ENCODE peak calls at places on chromosomes 12 and 14, in ten cellular contexts. One of them, this sample, is unnamed.

GRCh38 chr12:33560653-33561208 is 121.1 kb upstream of the SYT10 start:
- DNase-seq in EH: no peak
- DNase-seq in GM04503: no peak
- DNase-seq in activated T-cell treated with anti-CD3 and anti-CD28 coated beads for 1 hour: no peak
- DNase-seq in activated T-helper 1 cell treated with anti-CD3 and anti-CD28 coated beads, Interleukin-2, amount 50 U/mL, for 16 hours: no peak
- DNase-seq in HS-5: no peak
- DNase-seq in CD8-positive, alpha-beta memory T cell: no peak
- DNase-seq in HFF-Myc: no peak
- DNase-seq in nephron progenitor cell: no peak
- DNase-seq in activated B cell treated with CpG ODN at 0.5 μM for 24 hours: no peak
- DNase-seq in this sample: no peak

GRCh38 chr14:53011053-53011462 is 60.2 kb upstream of the FERMT2 start:
- DNase-seq in EH: peak; percentile 99
- DNase-seq in GM04503: peak; percentile 99
- DNase-seq in activated T-cell treated with anti-CD3 and anti-CD28 coated beads for 1 hour: no peak
- DNase-seq in activated T-helper 1 cell treated with anti-CD3 and anti-CD28 coated beads, Interleukin-2, amount 50 U/mL, for 16 hours: no peak
- DNase-seq in HS-5: peak; percentile 95
- DNase-seq in CD8-positive, alpha-beta memory T cell: no peak
- DNase-seq in HFF-Myc: peak; percentile 95
- DNase-seq in nephron progenitor cell: peak; percentile 18
- DNase-seq in activated B cell treated with CpG ODN at 0.5 μM for 24 hours: no peak
- DNase-seq in this sample: no peak

GRCh38 chr14:65211341-65211987 is 109.1 kb upstream of the MAX start:
- DNase-seq in EH: peak; percentile 75
- DNase-seq in GM04503: no peak
- DNase-seq in activated T-cell treated with anti-CD3 and anti-CD28 coated beads for 1 hour: no peak
- DNase-seq in activated T-helper 1 cell treated with anti-CD3 and anti-CD28 coated beads, Interleukin-2, amount 50 U/mL, for 16 hours: no peak
- DNase-seq in HS-5: no peak
- DNase-seq in CD8-positive, alpha-beta memory T cell: no peak
- DNase-seq in HFF-Myc: no peak
- DNase-seq in nephron progenitor cell: no peak
- DNase-seq in activated B cell treated with CpG ODN at 0.5 μM for 24 hours: no peak
- DNase-seq in this sample: no peak

GRCh38 chr14:91108941-91109611 is 4.8 kb upstream of the DGLUCY start:
- DNase-seq in EH: peak; percentile 48
- DNase-seq in GM04503: no peak
- DNase-seq in activated T-cell treated with anti-CD3 and anti-CD28 coated beads for 1 hour: no peak
- DNase-seq in activated T-helper 1 cell treated with anti-CD3 and anti-CD28 coated beads, Interleukin-2, amount 50 U/mL, for 16 hours: peak; percentile 15
- DNase-seq in HS-5: no peak
- DNase-seq in CD8-positive, alpha-beta memory T cell: no peak
- DNase-seq in HFF-Myc: no peak
- DNase-seq in nephron progenitor cell: no peak
- DNase-seq in activated B cell treated with CpG ODN at 0.5 μM for 24 hours: no peak
- DNase-seq in this sample: no peak

GRCh38 chr14:83120187-83120586 is 1586.5 kb upstream of the SEL1L start:
- DNase-seq in EH: no peak
- DNase-seq in GM04503: no peak
- DNase-seq in activated T-cell treated with anti-CD3 and anti-CD28 coated beads for 1 hour: no peak
- DNase-seq in activated T-helper 1 cell treated with anti-CD3 and anti-CD28 coated beads, Interleukin-2, amount 50 U/mL, for 16 hours: no peak
- DNase-seq in HS-5: no peak
- DNase-seq in CD8-positive, alpha-beta memory T cell: no peak
- DNase-seq in HFF-Myc: no peak
- DNase-seq in nephron progenitor cell: no peak
- DNase-seq in activated B cell treated with CpG ODN at 0.5 μM for 24 hours: no peak
- DNase-seq in this sample: peak; percentile 2

GRCh38 chr12:52949413-52950331 is 754 bp downstream of the KRT18 start:
- DNase-seq in EH: peak; percentile 97
- DNase-seq in GM04503: no peak
- DNase-seq in activated T-cell treated with anti-CD3 and anti-CD28 coated beads for 1 hour: no peak
- DNase-seq in activated T-helper 1 cell treated with anti-CD3 and anti-CD28 coated beads, Interleukin-2, amount 50 U/mL, for 16 hours: no peak
- DNase-seq in HS-5: peak; percentile 86
- DNase-seq in CD8-positive, alpha-beta memory T cell: no peak
- DNase-seq in HFF-Myc: peak; percentile 94
- DNase-seq in nephron progenitor cell: peak; percentile 23
- DNase-seq in activated B cell treated with CpG ODN at 0.5 μM for 24 hours: no peak
- DNase-seq in this sample: peak; percentile 99

GRCh38 chr12:120757226-120757742 is 31.7 kb downstream of the ACADS start:
- DNase-seq in EH: no peak
- DNase-seq in GM04503: no peak
- DNase-seq in activated T-cell treated with anti-CD3 and anti-CD28 coated beads for 1 hour: no peak
- DNase-seq in activated T-helper 1 cell treated with anti-CD3 and anti-CD28 coated beads, Interleukin-2, amount 50 U/mL, for 16 hours: no peak
- DNase-seq in HS-5: no peak
- DNase-seq in CD8-positive, alpha-beta memory T cell: no peak
- DNase-seq in HFF-Myc: no peak
- DNase-seq in nephron progenitor cell: no peak
- DNase-seq in activated B cell treated with CpG ODN at 0.5 μM for 24 hours: no peak
- DNase-seq in this sample: no peak

GRCh38 chr12:32742133-32742532 is 13.6 kb downstream of the YARS2 start:
- DNase-seq in EH: no peak
- DNase-seq in GM04503: no peak
- DNase-seq in activated T-cell treated with anti-CD3 and anti-CD28 coated beads for 1 hour: no peak
- DNase-seq in activated T-helper 1 cell treated with anti-CD3 and anti-CD28 coated beads, Interleukin-2, amount 50 U/mL, for 16 hours: no peak
- DNase-seq in HS-5: no peak
- DNase-seq in CD8-positive, alpha-beta memory T cell: no peak
- DNase-seq in HFF-Myc: no peak
- DNase-seq in nephron progenitor cell: no peak
- DNase-seq in activated B cell treated with CpG ODN at 0.5 μM for 24 hours: no peak
- DNase-seq in this sample: no peak

GRCh38 chr14:95497561-95498011 is 18.9 kb downstream of the SYNE3 start:
- DNase-seq in EH: no peak
- DNase-seq in GM04503: no peak
- DNase-seq in activated T-cell treated with anti-CD3 and anti-CD28 coated beads for 1 hour: no peak
- DNase-seq in activated T-helper 1 cell treated with anti-CD3 and anti-CD28 coated beads, Interleukin-2, amount 50 U/mL, for 16 hours: no peak
- DNase-seq in HS-5: no peak
- DNase-seq in CD8-positive, alpha-beta memory T cell: no peak
- DNase-seq in HFF-Myc: no peak
- DNase-seq in nephron progenitor cell: no peak
- DNase-seq in activated B cell treated with CpG ODN at 0.5 μM for 24 hours: no peak
- DNase-seq in this sample: no peak

GRCh38 chr12:26153421-26154154 is 28.8 kb upstream of the BHLHE41 start:
- DNase-seq in EH: peak; percentile 98
- DNase-seq in GM04503: peak; percentile 85
- DNase-seq in activated T-cell treated with anti-CD3 and anti-CD28 coated beads for 1 hour: no peak
- DNase-seq in activated T-helper 1 cell treated with anti-CD3 and anti-CD28 coated beads, Interleukin-2, amount 50 U/mL, for 16 hours: no peak
- DNase-seq in HS-5: peak; percentile 91
- DNase-seq in CD8-positive, alpha-beta memory T cell: no peak
- DNase-seq in HFF-Myc: peak; percentile 65
- DNase-seq in nephron progenitor cell: no peak
- DNase-seq in activated B cell treated with CpG ODN at 0.5 μM for 24 hours: no peak
- DNase-seq in this sample: no peak

GRCh38 chr12:70383484-70383883 is 17.4 kb downstream of the KCNMB4 start:
- DNase-seq in EH: peak; percentile 45
- DNase-seq in GM04503: no peak
- DNase-seq in activated T-cell treated with anti-CD3 and anti-CD28 coated beads for 1 hour: no peak
- DNase-seq in activated T-helper 1 cell treated with anti-CD3 and anti-CD28 coated beads, Interleukin-2, amount 50 U/mL, for 16 hours: no peak
- DNase-seq in HS-5: no peak
- DNase-seq in CD8-positive, alpha-beta memory T cell: no peak
- DNase-seq in HFF-Myc: no peak
- DNase-seq in nephron progenitor cell: no peak
- DNase-seq in activated B cell treated with CpG ODN at 0.5 μM for 24 hours: no peak
- DNase-seq in this sample: no peak

GRCh38 chr12:47272412-47273190 is 192.8 kb upstream of the AMIGO2 start:
- DNase-seq in EH: peak; percentile 60
- DNase-seq in GM04503: no peak
- DNase-seq in activated T-cell treated with anti-CD3 and anti-CD28 coated beads for 1 hour: no peak
- DNase-seq in activated T-helper 1 cell treated with anti-CD3 and anti-CD28 coated beads, Interleukin-2, amount 50 U/mL, for 16 hours: no peak
- DNase-seq in HS-5: no peak
- DNase-seq in CD8-positive, alpha-beta memory T cell: no peak
- DNase-seq in HFF-Myc: no peak
- DNase-seq in nephron progenitor cell: no peak
- DNase-seq in activated B cell treated with CpG ODN at 0.5 μM for 24 hours: no peak
- DNase-seq in this sample: peak; percentile 34

GRCh38 chr14:22926316-22926715 is 2.9 kb downstream of the PRMT5 start:
- DNase-seq in EH: peak; percentile 20
- DNase-seq in GM04503: no peak
- DNase-seq in activated T-cell treated with anti-CD3 and anti-CD28 coated beads for 1 hour: no peak
- DNase-seq in activated T-helper 1 cell treated with anti-CD3 and anti-CD28 coated beads, Interleukin-2, amount 50 U/mL, for 16 hours: no peak
- DNase-seq in HS-5: no peak
- DNase-seq in CD8-positive, alpha-beta memory T cell: no peak
- DNase-seq in HFF-Myc: no peak
- DNase-seq in nephron progenitor cell: no peak
- DNase-seq in activated B cell treated with CpG ODN at 0.5 μM for 24 hours: no peak
- DNase-seq in this sample: no peak

GRCh38 chr14:35637269-35637668 is 103.3 kb downstream of the INSM2 start:
- DNase-seq in EH: no peak
- DNase-seq in GM04503: no peak
- DNase-seq in activated T-cell treated with anti-CD3 and anti-CD28 coated beads for 1 hour: no peak
- DNase-seq in activated T-helper 1 cell treated with anti-CD3 and anti-CD28 coated beads, Interleukin-2, amount 50 U/mL, for 16 hours: no peak
- DNase-seq in HS-5: no peak
- DNase-seq in CD8-positive, alpha-beta memory T cell: no peak
- DNase-seq in HFF-Myc: no peak
- DNase-seq in nephron progenitor cell: no peak
- DNase-seq in activated B cell treated with CpG ODN at 0.5 μM for 24 hours: no peak
- DNase-seq in this sample: no peak

GRCh38 chr12:64029013-64029857 is 184.7 kb downstream of the SRGAP1 start:
- DNase-seq in EH: peak; percentile 94
- DNase-seq in GM04503: peak; percentile 76
- DNase-seq in activated T-cell treated with anti-CD3 and anti-CD28 coated beads for 1 hour: no peak
- DNase-seq in activated T-helper 1 cell treated with anti-CD3 and anti-CD28 coated beads, Interleukin-2, amount 50 U/mL, for 16 hours: no peak
- DNase-seq in HS-5: no peak
- DNase-seq in CD8-positive, alpha-beta memory T cell: no peak
- DNase-seq in HFF-Myc: no peak
- DNase-seq in nephron progenitor cell: no peak
- DNase-seq in activated B cell treated with CpG ODN at 0.5 μM for 24 hours: no peak
- DNase-seq in this sample: no peak

GRCh38 chr14:100533647-100534485 is 53.4 kb downstream of the BEGAIN start:
- DNase-seq in EH: no peak
- DNase-seq in GM04503: no peak
- DNase-seq in activated T-cell treated with anti-CD3 and anti-CD28 coated beads for 1 hour: no peak
- DNase-seq in activated T-helper 1 cell treated with anti-CD3 and anti-CD28 coated beads, Interleukin-2, amount 50 U/mL, for 16 hours: no peak
- DNase-seq in HS-5: no peak
- DNase-seq in CD8-positive, alpha-beta memory T cell: no peak
- DNase-seq in HFF-Myc: no peak
- DNase-seq in nephron progenitor cell: peak; percentile 12
- DNase-seq in activated B cell treated with CpG ODN at 0.5 μM for 24 hours: peak; percentile 6
- DNase-seq in this sample: no peak

GRCh38 chr12:58833844-58834243 is 86.5 kb downstream of the LRIG3 start:
- DNase-seq in EH: no peak
- DNase-seq in GM04503: no peak
- DNase-seq in activated T-cell treated with anti-CD3 and anti-CD28 coated beads for 1 hour: no peak
- DNase-seq in activated T-helper 1 cell treated with anti-CD3 and anti-CD28 coated beads, Interleukin-2, amount 50 U/mL, for 16 hours: no peak
- DNase-seq in HS-5: no peak
- DNase-seq in CD8-positive, alpha-beta memory T cell: no peak
- DNase-seq in HFF-Myc: no peak
- DNase-seq in nephron progenitor cell: no peak
- DNase-seq in activated B cell treated with CpG ODN at 0.5 μM for 24 hours: no peak
- DNase-seq in this sample: peak; percentile 90

GRCh38 chr12:51836012-51836832 is 12.3 kb downstream of the FIGNL2 start:
- DNase-seq in EH: peak; percentile 23
- DNase-seq in GM04503: no peak
- DNase-seq in activated T-cell treated with anti-CD3 and anti-CD28 coated beads for 1 hour: no peak
- DNase-seq in activated T-helper 1 cell treated with anti-CD3 and anti-CD28 coated beads, Interleukin-2, amount 50 U/mL, for 16 hours: no peak
- DNase-seq in HS-5: no peak
- DNase-seq in CD8-positive, alpha-beta memory T cell: no peak
- DNase-seq in HFF-Myc: no peak
- DNase-seq in nephron progenitor cell: peak; percentile 61
- DNase-seq in activated B cell treated with CpG ODN at 0.5 μM for 24 hours: no peak
- DNase-seq in this sample: no peak

GRCh38 chr14:55430024-55430690 is 10.3 kb downstream of the TBPL2 start:
- DNase-seq in EH: peak; percentile 77
- DNase-seq in GM04503: no peak
- DNase-seq in activated T-cell treated with anti-CD3 and anti-CD28 coated beads for 1 hour: no peak
- DNase-seq in activated T-helper 1 cell treated with anti-CD3 and anti-CD28 coated beads, Interleukin-2, amount 50 U/mL, for 16 hours: no peak
- DNase-seq in HS-5: peak; percentile 35
- DNase-seq in CD8-positive, alpha-beta memory T cell: peak; percentile 51
- DNase-seq in HFF-Myc: peak; percentile 72
- DNase-seq in nephron progenitor cell: no peak
- DNase-seq in activated B cell treated with CpG ODN at 0.5 μM for 24 hours: no peak
- DNase-seq in this sample: peak; percentile 64

GRCh38 chr14:46571970-46572369 is 79.6 kb downstream of the RPL10L start:
- DNase-seq in EH: no peak
- DNase-seq in GM04503: no peak
- DNase-seq in activated T-cell treated with anti-CD3 and anti-CD28 coated beads for 1 hour: no peak
- DNase-seq in activated T-helper 1 cell treated with anti-CD3 and anti-CD28 coated beads, Interleukin-2, amount 50 U/mL, for 16 hours: no peak
- DNase-seq in HS-5: peak; percentile 89
- DNase-seq in CD8-positive, alpha-beta memory T cell: no peak
- DNase-seq in HFF-Myc: no peak
- DNase-seq in nephron progenitor cell: no peak
- DNase-seq in activated B cell treated with CpG ODN at 0.5 μM for 24 hours: no peak
- DNase-seq in this sample: no peak

GRCh38 chr12:47080725-47081502 is 1.2 kb upstream of the AMIGO2 start:
- DNase-seq in EH: peak; percentile 74
- DNase-seq in GM04503: no peak
- DNase-seq in activated T-cell treated with anti-CD3 and anti-CD28 coated beads for 1 hour: peak; percentile 32
- DNase-seq in activated T-helper 1 cell treated with anti-CD3 and anti-CD28 coated beads, Interleukin-2, amount 50 U/mL, for 16 hours: no peak
- DNase-seq in HS-5: no peak
- DNase-seq in CD8-positive, alpha-beta memory T cell: peak; percentile 61
- DNase-seq in HFF-Myc: no peak
- DNase-seq in nephron progenitor cell: peak; percentile 45
- DNase-seq in activated B cell treated with CpG ODN at 0.5 μM for 24 hours: peak; percentile 36
- DNase-seq in this sample: no peak

GRCh38 chr14:94138256-94138655 is 8.9 kb upstream of the IFI27L2 start:
- DNase-seq in EH: no peak
- DNase-seq in GM04503: no peak
- DNase-seq in activated T-cell treated with anti-CD3 and anti-CD28 coated beads for 1 hour: no peak
- DNase-seq in activated T-helper 1 cell treated with anti-CD3 and anti-CD28 coated beads, Interleukin-2, amount 50 U/mL, for 16 hours: no peak
- DNase-seq in HS-5: no peak
- DNase-seq in CD8-positive, alpha-beta memory T cell: no peak
- DNase-seq in HFF-Myc: no peak
- DNase-seq in nephron progenitor cell: no peak
- DNase-seq in activated B cell treated with CpG ODN at 0.5 μM for 24 hours: no peak
- DNase-seq in this sample: no peak

GRCh38 chr12:116821291-116821690 is 60.0 kb downstream of the HRK start:
- DNase-seq in EH: no peak
- DNase-seq in GM04503: no peak
- DNase-seq in activated T-cell treated with anti-CD3 and anti-CD28 coated beads for 1 hour: no peak
- DNase-seq in activated T-helper 1 cell treated with anti-CD3 and anti-CD28 coated beads, Interleukin-2, amount 50 U/mL, for 16 hours: no peak
- DNase-seq in HS-5: no peak
- DNase-seq in CD8-positive, alpha-beta memory T cell: no peak
- DNase-seq in HFF-Myc: no peak
- DNase-seq in nephron progenitor cell: no peak
- DNase-seq in activated B cell treated with CpG ODN at 0.5 μM for 24 hours: no peak
- DNase-seq in this sample: no peak

GRCh38 chr12:75329918-75330826 is at the start of gene CAPS2:
- DNase-seq in EH: peak; percentile 86
- DNase-seq in GM04503: peak; percentile 55
- DNase-seq in activated T-cell treated with anti-CD3 and anti-CD28 coated beads for 1 hour: peak; percentile 27
- DNase-seq in activated T-helper 1 cell treated with anti-CD3 and anti-CD28 coated beads, Interleukin-2, amount 50 U/mL, for 16 hours: peak; percentile 28
- DNase-seq in HS-5: no peak
- DNase-seq in CD8-positive, alpha-beta memory T cell: peak; percentile 55
- DNase-seq in HFF-Myc: peak; percentile 26
- DNase-seq in nephron progenitor cell: peak; percentile 91
- DNase-seq in activated B cell treated with CpG ODN at 0.5 μM for 24 hours: peak; percentile 48
- DNase-seq in this sample: peak; percentile 88

GRCh38 chr14:53450871-53451270 is 297.7 kb upstream of the DDHD1 start:
- DNase-seq in EH: peak; percentile 37
- DNase-seq in GM04503: no peak
- DNase-seq in activated T-cell treated with anti-CD3 and anti-CD28 coated beads for 1 hour: no peak
- DNase-seq in activated T-helper 1 cell treated with anti-CD3 and anti-CD28 coated beads, Interleukin-2, amount 50 U/mL, for 16 hours: no peak
- DNase-seq in HS-5: no peak
- DNase-seq in CD8-positive, alpha-beta memory T cell: no peak
- DNase-seq in HFF-Myc: no peak
- DNase-seq in nephron progenitor cell: no peak
- DNase-seq in activated B cell treated with CpG ODN at 0.5 μM for 24 hours: no peak
- DNase-seq in this sample: no peak

GRCh38 chr12:57046947-57047890 is 2.7 kb downstream of the MYO1A start:
- DNase-seq in EH: no peak
- DNase-seq in GM04503: no peak
- DNase-seq in activated T-cell treated with anti-CD3 and anti-CD28 coated beads for 1 hour: no peak
- DNase-seq in activated T-helper 1 cell treated with anti-CD3 and anti-CD28 coated beads, Interleukin-2, amount 50 U/mL, for 16 hours: no peak
- DNase-seq in HS-5: no peak
- DNase-seq in CD8-positive, alpha-beta memory T cell: peak; percentile 28
- DNase-seq in HFF-Myc: no peak
- DNase-seq in nephron progenitor cell: no peak
- DNase-seq in activated B cell treated with CpG ODN at 0.5 μM for 24 hours: no peak
- DNase-seq in this sample: no peak

GRCh38 chr14:67172520-67172919 is 16.7 kb upstream of the GARIN2 start:
- DNase-seq in EH: no peak
- DNase-seq in GM04503: no peak
- DNase-seq in activated T-cell treated with anti-CD3 and anti-CD28 coated beads for 1 hour: no peak
- DNase-seq in activated T-helper 1 cell treated with anti-CD3 and anti-CD28 coated beads, Interleukin-2, amount 50 U/mL, for 16 hours: no peak
- DNase-seq in HS-5: no peak
- DNase-seq in CD8-positive, alpha-beta memory T cell: no peak
- DNase-seq in HFF-Myc: no peak
- DNase-seq in nephron progenitor cell: no peak
- DNase-seq in activated B cell treated with CpG ODN at 0.5 μM for 24 hours: no peak
- DNase-seq in this sample: no peak

GRCh38 chr14:24607081-24607480 is 2.4 kb downstream of the GZMH start:
- DNase-seq in EH: no peak
- DNase-seq in GM04503: no peak
- DNase-seq in activated T-cell treated with anti-CD3 and anti-CD28 coated beads for 1 hour: no peak
- DNase-seq in activated T-helper 1 cell treated with anti-CD3 and anti-CD28 coated beads, Interleukin-2, amount 50 U/mL, for 16 hours: no peak
- DNase-seq in HS-5: no peak
- DNase-seq in CD8-positive, alpha-beta memory T cell: no peak
- DNase-seq in HFF-Myc: no peak
- DNase-seq in nephron progenitor cell: no peak
- DNase-seq in activated B cell treated with CpG ODN at 0.5 μM for 24 hours: no peak
- DNase-seq in this sample: no peak

This sample was measured in NCI-H510A treated with DMSO at 0.1 percent for 48 hours.